ENCODE peak calls at places on chromosomes 13 and 19, in eight cellular contexts. X is C1 segment of cervical spinal cord; D is activated CD4-positive, CD25-positive, alpha-beta regulatory T cell; P is fibroblast of mammary gland; Y is Right ventricle myocardium superior; R is AG04450; Q is activated B cell treated with CpG ODN at 0.5 μM for 24 hours; T is activated CD8-positive, alpha-beta memory T cell treated with anti-CD3 and anti-CD28 coated beads for 4 hours. A is an unnamed sample.
A peak's percentile ranks its signal among the peaks of the same experiment; 100 is the strongest.

GRCh38 chr13:50594276-50594970 is 249.1 kb downstream of the DLEU7 start:
- DNase-seq in Q (peak; percentile 76), Y (no peak), T (no peak), R (no peak), P (no peak), X (no peak), D (peak; percentile 17), A (peak; percentile 27)

GRCh38 chr13:71864981-71865857 is 1.8 kb downstream of the DACH1 start:
- DNase-seq in Q (no peak), Y (peak; percentile 65), D (no peak), P (no peak), T (no peak), X (no peak), R (no peak), A (no peak)

GRCh38 chr13:75666646-75667351 is 30.7 kb downstream of the LMO7 start:
- DNase-seq in Y (no peak), R (no peak), T (no peak), Q (no peak), P (peak; percentile 51), X (no peak), D (no peak), A (no peak)

GRCh38 chr19:29060833-29061364 is 152.1 kb downstream of the UQCRFS1 start:
- DNase-seq in D (no peak), Y (no peak), T (no peak), X (no peak), Q (no peak), P (no peak), R (no peak), A (no peak)

GRCh38 chr13:43877788-43878187 is 1.8 kb downstream of the CCDC122 start:
- DNase-seq in Q (no peak), R (no peak), T (no peak), P (no peak), D (no peak), X (no peak), Y (no peak), A (no peak)

GRCh38 chr13:100154835-100155463 is 66.1 kb downstream of the PCCA start:
- DNase-seq in D (no peak), R (no peak), Q (no peak), Y (no peak), T (no peak), X (no peak), P (no peak), A (no peak)

GRCh38 chr19:58317481-58318072 is 9.2 kb upstream of the ZSCAN22 start:
- DNase-seq in R (no peak), Q (no peak), T (no peak), X (no peak), P (peak; percentile 54), D (no peak), Y (no peak), A (no peak)

GRCh38 chr19:34556500-34556899 is 74.9 kb downstream of the WTIP start:
- DNase-seq in X (no peak), R (no peak), Q (no peak), Y (no peak), T (no peak), D (no peak), P (peak; percentile 77), A (no peak)

GRCh38 chr19:16400911-16401675 is 70.7 kb downstream of the EPS15L1 start:
- DNase-seq in X (peak; percentile 61), T (no peak), D (no peak), Q (no peak), R (no peak), Y (peak; percentile 46), P (peak; percentile 54), A (no peak)

GRCh38 chr19:17052439-17052838 is 22.8 kb downstream of the HAUS8 start:
- DNase-seq in Q (no peak), P (peak; percentile 60), X (peak; percentile 7), R (no peak), T (no peak), D (no peak), Y (no peak), A (no peak)

GRCh38 chr19:39416626-39417120 is 4.2 kb downstream of the PLEKHG2 start:
- DNase-seq in Q (no peak), D (no peak), X (no peak), P (no peak), T (no peak), R (no peak), Y (no peak), A (no peak)

GRCh38 chr13:113187263-113187669 is 21.2 kb downstream of the PCID2 start:
- DNase-seq in Y (peak; percentile 90), R (peak; percentile 96), P (peak; percentile 100), T (peak; percentile 41), X (peak; percentile 39), D (no peak), Q (no peak), A (no peak)

A was measured in GM12892.